ENCODE peak calls at places on chromosome 3, in five cellular contexts. E is C1 segment of cervical spinal cord, F is GM12865, J is cardiac muscle cell, C is NCI-H1417. T is an unnamed sample.

GRCh38 chr3:174949523-174949922 is 90.4 kb downstream of the NAALADL2 start:
- DNase-seq in E (no peak), F (no peak), J (no peak), C (no peak), T (no peak)

GRCh38 chr3:138440137-138440536 is 5.7 kb downstream of the ESYT3 start:
- DNase-seq in E (no peak), F (no peak), J (peak; percentile 85), C (no peak), T (no peak)

GRCh38 chr3:165854696-165855095 is 17.5 kb upstream of the BCHE start:
- DNase-seq in E (no peak), F (peak; percentile 10), J (peak; percentile 27), C (peak; percentile 62), T (no peak)

GRCh38 chr3:16311960-16312451 is 47.0 kb downstream of the OXNAD1 start:
- DNase-seq in E (no peak), F (peak; percentile 55), J (no peak), C (no peak), T (no peak)

GRCh38 chr3:109050591-109051167 is 67.3 kb downstream of the MORC1 start:
- DNase-seq in E (no peak), F (peak; percentile 69), J (peak; percentile 11), C (peak; percentile 61), T (no peak)

GRCh38 chr3:197367081-197367780 is 68.8 kb upstream of the DLG1 start:
- DNase-seq in E (no peak), F (no peak), J (no peak), C (peak; percentile 79), T (no peak)

GRCh38 chr3:41652931-41653330 is 309.0 kb downstream of the ULK4 start:
- DNase-seq in E (no peak), F (no peak), J (no peak), C (no peak), T (no peak)

GRCh38 chr3:129118745-129119144 is 2.9 kb downstream of the RAB43 start:
- DNase-seq in E (no peak), F (no peak), J (no peak), C (no peak), T (no peak)

GRCh38 chr3:189424922-189425321 is 206.3 kb upstream of the TP63 start:
- DNase-seq in E (no peak), F (no peak), J (no peak), C (no peak), T (no peak)

GRCh38 chr3:70982700-70983140 is 600.8 kb downstream of the FOXP1 start:
- DNase-seq in E (peak; percentile 12), F (peak; percentile 84), J (no peak), C (no peak), T (no peak)

GRCh38 chr3:18987862-18988447 is 160.4 kb upstream of the KCNH8 start:
- DNase-seq in E (no peak), F (no peak), J (no peak), C (peak; percentile 73), T (no peak)

GRCh38 chr3:16790432-16791379 is 94.0 kb upstream of the PLCL2 start:
- DNase-seq in E (no peak), F (no peak), J (no peak), C (no peak), T (no peak)

GRCh38 chr3:99895706-99896441 is 78.2 kb downstream of the CMSS1 start:
- DNase-seq in E (no peak), F (no peak), J (no peak), C (no peak), T (no peak)

GRCh38 chr3:48422691-48423090 is 7.2 kb downstream of the PLXNB1 start:
- DNase-seq in E (no peak), F (no peak), J (no peak), C (no peak), T (no peak)

GRCh38 chr3:113132571-113132996 is 78.8 kb upstream of the BOC start:
- DNase-seq in E (no peak), F (no peak), J (no peak), C (no peak), T (no peak)

GRCh38 chr3:16482770-16483531 is 30.5 kb downstream of the RFTN1 start:
- DNase-seq in E (no peak), F (peak; percentile 48), J (no peak), C (peak; percentile 94), T (peak; percentile 36)

GRCh38 chr3:153242900-153243299 is 80.9 kb downstream of the RAP2B start:
- DNase-seq in E (no peak), F (no peak), J (no peak), C (no peak), T (no peak)

GRCh38 chr3:115381931-115382330 is 234.8 kb upstream of the ZBTB20 start:
- DNase-seq in E (no peak), F (no peak), J (no peak), C (no peak), T (no peak)

GRCh38 chr3:20043398-20043797 is 3.2 kb downstream of the KAT2B start:
- DNase-seq in E (peak; percentile 65), F (peak; percentile 75), J (no peak), C (no peak), T (no peak)

GRCh38 chr3:143146875-143147274 is 27.3 kb downstream of the CHST2 start:
- DNase-seq in E (no peak), F (no peak), J (no peak), C (no peak), T (no peak)

GRCh38 chr3:179513867-179514266 is 48.9 kb upstream of the ACTL6A start:
- DNase-seq in E (no peak), F (no peak), J (no peak), C (no peak), T (no peak)

GRCh38 chr3:12545473-12545791 is at the start of gene MKRN2OS:
- DNase-seq in E (no peak), F (no peak), J (no peak), C (no peak), T (peak; percentile 10)

GRCh38 chr3:184565421-184566211 is 4.0 kb downstream of the EPHB3 start:
- DNase-seq in E (no peak), F (no peak), J (no peak), C (peak; percentile 96), T (peak; percentile 56)

GRCh38 chr3:65732060-65732933 is 306.4 kb downstream of the MAGI1 start:
- DNase-seq in E (no peak), F (peak; percentile 49), J (peak; percentile 81), C (peak; percentile 77), T (peak; percentile 58)

GRCh38 chr3:183560607-183561006 is 5.1 kb upstream of the KLHL6 start:
- DNase-seq in E (no peak), F (peak; percentile 64), J (no peak), C (peak; percentile 14), T (no peak)

GRCh38 chr3:11850003-11850402 is 3.3 kb upstream of the TAMM41 start:
- DNase-seq in E (no peak), F (no peak), J (no peak), C (peak; percentile 21), T (peak; percentile 64)

GRCh38 chr3:62277470-62277869 is 95.9 kb downstream of the FEZF2 start:
- DNase-seq in E (no peak), F (no peak), J (no peak), C (no peak), T (no peak)

GRCh38 chr3:71252466-71252865 is 331.1 kb downstream of the FOXP1 start:
- DNase-seq in E (no peak), F (no peak), J (peak; percentile 70), C (no peak), T (no peak)

GRCh38 chr3:130759692-130760338 is 13.2 kb upstream of the PIK3R4 start:
- DNase-seq in E (peak; percentile 5), F (peak; percentile 78), J (peak; percentile 71), C (peak; percentile 84), T (peak; percentile 19)

GRCh38 chr3:29978036-29978435 is 628.4 kb upstream of the TGFBR2 start:
- DNase-seq in E (no peak), F (no peak), J (no peak), C (no peak), T (no peak)

T was measured in NCI-H2227 treated with DMSO at 0.1 percent for 48 hours.